ENCODE peak calls at places on chromosomes 6 and 20, in six cellular contexts. One of them, this sample, is unnamed.

GRCh38 chr6:44041461-44042260 is 85.6 kb downstream of the MRPL14 start:
- DNase-seq in GM12865: no peak
- DNase-seq in IMR-90: peak; percentile 99
- DNase-seq in Peyer's patch: peak; percentile 37
- DNase-seq in heart right ventricle: no peak
- DNase-seq in mammary epithelial cell: peak; percentile 96
- DNase-seq in this sample: peak; percentile 96

GRCh38 chr6:38593419-38593818 is 46.3 kb downstream of the BTBD9 start:
- DNase-seq in GM12865: no peak
- DNase-seq in IMR-90: peak; percentile 32
- DNase-seq in Peyer's patch: no peak
- DNase-seq in heart right ventricle: no peak
- DNase-seq in mammary epithelial cell: peak; percentile 6
- DNase-seq in this sample: peak; percentile 41

GRCh38 chr6:166687538-166688259 is 60.6 kb upstream of the RPS6KA2 start:
- DNase-seq in GM12865: no peak
- DNase-seq in IMR-90: no peak
- DNase-seq in Peyer's patch: no peak
- DNase-seq in heart right ventricle: no peak
- DNase-seq in mammary epithelial cell: no peak
- DNase-seq in this sample: no peak

GRCh38 chr20:22370137-22370536 is 214.2 kb downstream of the FOXA2 start:
- DNase-seq in GM12865: no peak
- DNase-seq in IMR-90: no peak
- DNase-seq in Peyer's patch: no peak
- DNase-seq in heart right ventricle: no peak
- DNase-seq in mammary epithelial cell: no peak
- DNase-seq in this sample: no peak

GRCh38 chr6:141403827-141404226 is 728.9 kb upstream of the GJE1 start:
- DNase-seq in GM12865: no peak
- DNase-seq in IMR-90: no peak
- DNase-seq in Peyer's patch: no peak
- DNase-seq in heart right ventricle: no peak
- DNase-seq in mammary epithelial cell: peak; percentile 7
- DNase-seq in this sample: peak; percentile 78

GRCh38 chr6:156963712-156964700 is 186.8 kb downstream of the ARID1B start:
- DNase-seq in GM12865: peak; percentile 62
- DNase-seq in IMR-90: peak; percentile 63
- DNase-seq in Peyer's patch: no peak
- DNase-seq in heart right ventricle: no peak
- DNase-seq in mammary epithelial cell: peak; percentile 6
- DNase-seq in this sample: peak; percentile 60

GRCh38 chr6:37657117-37657886 is 40.4 kb downstream of the MDGA1 start:
- DNase-seq in GM12865: no peak
- DNase-seq in IMR-90: peak; percentile 44
- DNase-seq in Peyer's patch: no peak
- DNase-seq in heart right ventricle: no peak
- DNase-seq in mammary epithelial cell: peak; percentile 89
- DNase-seq in this sample: peak; percentile 36

GRCh38 chr20:43727980-43728590 is 1.3 kb upstream of the GTSF1L start:
- DNase-seq in GM12865: peak; percentile 83
- DNase-seq in IMR-90: peak; percentile 12
- DNase-seq in Peyer's patch: no peak
- DNase-seq in heart right ventricle: no peak
- DNase-seq in mammary epithelial cell: no peak
- DNase-seq in this sample: no peak

GRCh38 chr6:136655251-136656014 is 105.2 kb upstream of the MAP7 start:
- DNase-seq in GM12865: no peak
- DNase-seq in IMR-90: no peak
- DNase-seq in Peyer's patch: no peak
- DNase-seq in heart right ventricle: no peak
- DNase-seq in mammary epithelial cell: no peak
- DNase-seq in this sample: no peak

GRCh38 chr6:168116975-168117899 is 38.2 kb upstream of the FRMD1 start:
- DNase-seq in GM12865: no peak
- DNase-seq in IMR-90: no peak
- DNase-seq in Peyer's patch: peak; percentile 79
- DNase-seq in heart right ventricle: no peak
- DNase-seq in mammary epithelial cell: no peak
- DNase-seq in this sample: peak; percentile 6

GRCh38 chr20:5844063-5844681 is 94.0 kb downstream of the SHLD1 start:
- DNase-seq in GM12865: peak; percentile 85
- DNase-seq in IMR-90: peak; percentile 28
- DNase-seq in Peyer's patch: no peak
- DNase-seq in heart right ventricle: no peak
- DNase-seq in mammary epithelial cell: peak; percentile 26
- DNase-seq in this sample: peak; percentile 60

GRCh38 chr6:44338228-44339122 is 4.0 kb upstream of the SPATS1 start:
- DNase-seq in GM12865: peak; percentile 79
- DNase-seq in IMR-90: peak; percentile 56
- DNase-seq in Peyer's patch: peak; percentile 67
- DNase-seq in heart right ventricle: peak; percentile 53
- DNase-seq in mammary epithelial cell: peak; percentile 48
- DNase-seq in this sample: peak; percentile 73

GRCh38 chr6:44237813-44238433 is 9.0 kb upstream of the HSP90AB1 start:
- DNase-seq in GM12865: peak; percentile 80
- DNase-seq in IMR-90: peak; percentile 56
- DNase-seq in Peyer's patch: peak; percentile 88
- DNase-seq in heart right ventricle: peak; percentile 77
- DNase-seq in mammary epithelial cell: peak; percentile 57
- DNase-seq in this sample: peak; percentile 62

GRCh38 chr6:139204978-139205377 is 70.1 kb downstream of the HECA start:
- DNase-seq in GM12865: no peak
- DNase-seq in IMR-90: no peak
- DNase-seq in Peyer's patch: no peak
- DNase-seq in heart right ventricle: no peak
- DNase-seq in mammary epithelial cell: no peak
- DNase-seq in this sample: no peak
- TF ChIP-seq CTCF in GM12865: no peak
- TF ChIP-seq CTCF in IMR-90: no peak
- TF ChIP-seq CTCF in Peyer's patch: no peak
- TF ChIP-seq CTCF in heart right ventricle: no peak
- TF ChIP-seq CTCF in mammary epithelial cell: no peak
- TF ChIP-seq CTCF in this sample: no peak

GRCh38 chr6:56444855-56445254 is 197.5 kb upstream of the COL21A1 start:
- DNase-seq in GM12865: no peak
- DNase-seq in IMR-90: no peak
- DNase-seq in Peyer's patch: no peak
- DNase-seq in heart right ventricle: no peak
- DNase-seq in mammary epithelial cell: no peak
- DNase-seq in this sample: no peak
- TF ChIP-seq CTCF in GM12865: no peak
- TF ChIP-seq CTCF in IMR-90: no peak
- TF ChIP-seq CTCF in Peyer's patch: no peak
- TF ChIP-seq CTCF in heart right ventricle: no peak
- TF ChIP-seq CTCF in mammary epithelial cell: no peak
- TF ChIP-seq CTCF in this sample: no peak

DNA sequence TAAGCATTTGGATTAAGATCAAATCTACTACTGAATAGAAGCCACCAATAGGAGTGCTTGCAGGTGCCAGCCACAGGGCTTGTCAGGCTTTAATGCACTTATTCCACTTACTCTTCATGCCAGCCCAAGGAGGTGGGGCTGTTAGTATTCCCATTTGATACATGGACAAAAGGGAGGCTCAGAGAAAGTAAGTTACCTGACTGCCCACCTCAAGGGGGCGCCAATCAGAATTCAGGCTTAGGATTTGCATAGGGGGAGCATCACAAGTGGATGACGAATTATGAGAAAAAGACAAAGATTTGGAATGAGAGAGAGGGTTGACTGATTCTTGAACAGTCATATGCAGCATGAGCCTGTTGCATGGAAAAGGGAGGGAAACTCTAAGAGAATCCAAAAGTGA is 188.4 kb upstream of the TSHZ2 start:
- DNase-seq in GM12865: peak; percentile 16
- DNase-seq in IMR-90: no peak
- DNase-seq in Peyer's patch: no peak
- DNase-seq in heart right ventricle: no peak
- DNase-seq in mammary epithelial cell: peak; percentile 15
- DNase-seq in this sample: no peak
- TF ChIP-seq CTCF in GM12865: no peak
- TF ChIP-seq CTCF in IMR-90: no peak
- TF ChIP-seq CTCF in Peyer's patch: no peak
- TF ChIP-seq CTCF in heart right ventricle: no peak
- TF ChIP-seq CTCF in mammary epithelial cell: peak; percentile 55
- TF ChIP-seq CTCF in this sample: no peak

GRCh38 chr20:41618807-41619294 is 674 bp upstream of the CHD6 start:
- DNase-seq in GM12865: no peak
- DNase-seq in IMR-90: no peak
- DNase-seq in Peyer's patch: no peak
- DNase-seq in heart right ventricle: no peak
- DNase-seq in mammary epithelial cell: peak; percentile 18
- DNase-seq in this sample: no peak

GRCh38 chr20:41617059-41617921 is 887 bp downstream of the CHD6 start:
- DNase-seq in GM12865: peak; percentile 54
- DNase-seq in IMR-90: peak; percentile 32
- DNase-seq in Peyer's patch: peak; percentile 57
- DNase-seq in heart right ventricle: peak; percentile 37
- DNase-seq in mammary epithelial cell: peak; percentile 24
- DNase-seq in this sample: peak; percentile 49

GRCh38 chr20:41617931-41618806 is at the start of gene CHD6:
- DNase-seq in GM12865: peak; percentile 100
- DNase-seq in IMR-90: peak; percentile 99
- DNase-seq in Peyer's patch: peak; percentile 98
- DNase-seq in heart right ventricle: peak; percentile 100
- DNase-seq in mammary epithelial cell: peak; percentile 99
- DNase-seq in this sample: peak; percentile 100

GRCh38 chr20:41622584-41622983 is 4.4 kb upstream of the CHD6 start:
- DNase-seq in GM12865: no peak
- DNase-seq in IMR-90: no peak
- DNase-seq in Peyer's patch: no peak
- DNase-seq in heart right ventricle: no peak
- DNase-seq in mammary epithelial cell: no peak
- DNase-seq in this sample: no peak

DNA sequence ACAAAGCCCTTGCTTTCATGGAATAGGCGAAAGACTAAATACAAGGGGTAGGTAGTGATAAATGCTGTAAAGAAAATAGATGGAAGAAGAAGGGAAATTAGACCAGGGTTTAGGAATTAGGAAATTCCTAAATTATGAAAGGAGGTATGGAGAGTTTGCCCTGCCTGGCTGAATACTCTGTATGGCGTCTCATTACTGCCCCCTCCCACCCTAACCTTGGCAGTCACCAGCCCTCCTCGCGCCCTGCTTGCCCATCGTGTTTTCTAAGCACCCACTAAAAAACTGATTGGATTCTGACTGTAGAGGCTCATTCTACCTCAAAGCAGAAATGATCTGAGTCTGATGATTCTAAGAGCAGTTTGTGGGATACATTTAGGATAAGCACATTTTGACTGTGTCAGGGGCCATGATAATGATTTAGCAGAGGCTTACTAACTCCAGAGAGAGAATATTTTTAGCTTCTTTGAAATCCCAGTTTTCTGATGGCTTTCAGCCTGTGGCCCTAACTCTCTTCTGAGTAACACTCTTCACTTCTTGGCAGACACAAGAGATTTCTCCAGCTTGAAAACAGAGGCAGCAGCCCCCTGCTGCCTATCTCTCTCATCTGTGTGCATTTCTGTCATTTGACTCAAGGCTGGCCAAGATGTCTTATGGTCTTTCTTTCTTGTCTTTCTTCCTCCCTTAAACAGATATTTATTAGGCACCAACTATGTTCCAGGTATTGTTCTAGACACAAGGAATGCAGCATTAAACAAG is 1.4 kb upstream of the CHD6 start:
- DNase-seq in GM12865: no peak
- DNase-seq in IMR-90: peak; percentile 28
- DNase-seq in Peyer's patch: no peak
- DNase-seq in heart right ventricle: no peak
- DNase-seq in mammary epithelial cell: no peak
- DNase-seq in this sample: peak; percentile 55
- TF ChIP-seq CTCF in GM12865: no peak
- TF ChIP-seq CTCF in IMR-90: no peak
- TF ChIP-seq CTCF in Peyer's patch: no peak
- TF ChIP-seq CTCF in heart right ventricle: no peak
- TF ChIP-seq CTCF in mammary epithelial cell: no peak
- TF ChIP-seq CTCF in this sample: peak; percentile 36

This sample was measured in choroid plexus epithelial cell.